ENCODE peak calls at places on chromosomes 1 and 21, in ten cellular contexts. O is lower lobe of right lung, N is GDM1, E is stomach, L is activated T-cell treated with anti-CD3 and anti-CD28 coated beads for 24 hours, X is B cell, G is heart left ventricle, A is H7, Q is GM12892, D is smooth muscle cell of the brain vasculature. H is an unnamed sample.

GRCh38 chr1:216961516-216961915 is 238.3 kb upstream of the ESRRG start:
- DNase-seq in X (no peak), E (no peak), O (no peak), N (no peak), A (no peak), Q (no peak), D (no peak), L (no peak), G (no peak), H (no peak)

GRCh38 chr1:42518894-42519293 is 55.8 kb downstream of the CCDC30 start:
- DNase-seq in X (no peak), Q (no peak), O (no peak), A (no peak), D (no peak), G (no peak), N (no peak), L (no peak), E (no peak), H (no peak)

GRCh38 chr1:241408170-241408569 is 51.2 kb upstream of the RGS7 start:
- DNase-seq in L (no peak), D (no peak), X (no peak), G (no peak), O (no peak), N (no peak), E (no peak), A (peak), Q (no peak), H (no peak)

GRCh38 chr1:9426291-9426711 is 113.0 kb upstream of the SLC25A33 start:
- DNase-seq in D (no peak), O (no peak), A (no peak), G (peak), Q (peak), E (peak), N (peak), X (peak), L (peak), H (peak)

GRCh38 chr1:201511925-201512539 is 5.1 kb upstream of the CSRP1 start:
- DNase-seq in L (no peak), D (no peak), X (no peak), E (peak), N (no peak), A (peak), G (peak), O (peak), Q (peak), H (peak)

GRCh38 chr1:179302076-179302475 is 8.5 kb downstream of the SOAT1 start:
- DNase-seq in D (no peak), N (no peak), G (no peak), L (no peak), A (no peak), Q (no peak), X (no peak), E (no peak), O (no peak), H (no peak)

GRCh38 chr1:229159668-229160544 is 111.0 kb upstream of the RAB4A start:
- DNase-seq in G (no peak), A (no peak), Q (no peak), E (no peak), L (no peak), N (no peak), X (no peak), D (no peak), O (no peak), H (no peak)

GRCh38 chr1:27318596-27318995 is 3.4 kb upstream of the TMEM222 start:
- DNase-seq in O (no peak), L (no peak), E (no peak), X (no peak), Q (no peak), D (no peak), A (no peak), G (no peak), N (no peak), H (no peak)

GRCh38 chr21:37675202-37675801 is 241.0 kb downstream of the KCNJ6 start:
- DNase-seq in X (no peak), E (peak), L (peak), N (no peak), G (peak), O (peak), A (peak), D (peak), Q (peak), H (peak)

GRCh38 chr1:94859157-94859556 is 39.0 kb downstream of the SLC44A3 start:
- DNase-seq in Q (no peak), G (no peak), O (no peak), L (no peak), E (no peak), D (no peak), A (no peak), X (no peak), N (no peak), H (no peak)

GRCh38 chr1:109277434-109278204 is 5.3 kb downstream of the PSRC1 start:
- DNase-seq in L (peak), Q (peak), G (peak), A (peak), O (peak), N (peak), E (peak), X (peak), D (no peak), H (peak)

GRCh38 chr1:70066711-70067110 is 138.7 kb downstream of the LRRC40 start:
- DNase-seq in O (no peak), A (no peak), D (no peak), E (no peak), L (no peak), N (no peak), G (no peak), X (no peak), Q (no peak), H (no peak)

H was measured in body of pancreas.